ENCODE peak calls at places on chromosomes 5 and 9, in eight cellular contexts. One of them, this sample, is unnamed.

GRCh38 chr5:43312699-43313034 is 545 bp downstream of the HMGCS1 start:
- DNase-seq in spleen: no peak
- DNase-seq in NT2/D1: no peak
- DNase-seq in right cardiac atrium: no peak
- DNase-seq in AG09309: no peak
- DNase-seq in fibroblast of villous mesenchyme: peak
- DNase-seq in hepatocyte: no peak
- DNase-seq in adipocyte: no peak
- DNase-seq in this sample: no peak

GRCh38 chr5:23721336-23721735 is 213.9 kb downstream of the PRDM9 start:
- DNase-seq in adipocyte: no peak
- DNase-seq in fibroblast of villous mesenchyme: no peak
- DNase-seq in spleen: no peak
- DNase-seq in hepatocyte: no peak
- DNase-seq in AG09309: no peak
- DNase-seq in right cardiac atrium: no peak
- DNase-seq in NT2/D1: no peak
- DNase-seq in this sample: no peak

GRCh38 chr5:76475358-76475757 is 72.3 kb downstream of the IQGAP2 start:
- DNase-seq in adipocyte: no peak
- DNase-seq in NT2/D1: no peak
- DNase-seq in spleen: no peak
- DNase-seq in fibroblast of villous mesenchyme: no peak
- DNase-seq in AG09309: no peak
- DNase-seq in hepatocyte: no peak
- DNase-seq in right cardiac atrium: no peak
- DNase-seq in this sample: no peak

GRCh38 chr5:133579766-133580165 is 32.6 kb downstream of the FSTL4 start:
- DNase-seq in hepatocyte: no peak
- DNase-seq in spleen: no peak
- DNase-seq in fibroblast of villous mesenchyme: no peak
- DNase-seq in NT2/D1: no peak
- DNase-seq in right cardiac atrium: no peak
- DNase-seq in adipocyte: no peak
- DNase-seq in AG09309: no peak
- DNase-seq in this sample: no peak

GRCh38 chr9:110828148-110828730 is 159.6 kb downstream of the MUSK start:
- DNase-seq in fibroblast of villous mesenchyme: peak
- DNase-seq in AG09309: peak
- DNase-seq in hepatocyte: peak
- DNase-seq in spleen: no peak
- DNase-seq in NT2/D1: no peak
- DNase-seq in right cardiac atrium: peak
- DNase-seq in adipocyte: peak
- DNase-seq in this sample: peak

GRCh38 chr9:87898151-87898550 is 15.5 kb downstream of the SPATA31E1 start:
- DNase-seq in hepatocyte: no peak
- DNase-seq in adipocyte: no peak
- DNase-seq in right cardiac atrium: no peak
- DNase-seq in NT2/D1: no peak
- DNase-seq in spleen: no peak
- DNase-seq in fibroblast of villous mesenchyme: peak
- DNase-seq in AG09309: peak
- DNase-seq in this sample: peak

GRCh38 chr9:117414906-117415583 is at the start of gene ASTN2:
- DNase-seq in adipocyte: no peak
- DNase-seq in NT2/D1: no peak
- DNase-seq in fibroblast of villous mesenchyme: no peak
- DNase-seq in spleen: no peak
- DNase-seq in AG09309: no peak
- DNase-seq in right cardiac atrium: peak
- DNase-seq in hepatocyte: no peak
- DNase-seq in this sample: no peak

GRCh38 chr5:132243366-132243977 is 14.0 kb upstream of the PDLIM4 start:
- DNase-seq in spleen: peak
- DNase-seq in right cardiac atrium: no peak
- DNase-seq in fibroblast of villous mesenchyme: no peak
- DNase-seq in hepatocyte: no peak
- DNase-seq in AG09309: no peak
- DNase-seq in NT2/D1: no peak
- DNase-seq in adipocyte: no peak
- DNase-seq in this sample: no peak

GRCh38 chr5:56155992-56156584 is 77.0 kb downstream of the ANKRD55 start:
- DNase-seq in NT2/D1: no peak
- DNase-seq in fibroblast of villous mesenchyme: no peak
- DNase-seq in spleen: no peak
- DNase-seq in hepatocyte: no peak
- DNase-seq in adipocyte: no peak
- DNase-seq in right cardiac atrium: peak
- DNase-seq in AG09309: no peak
- DNase-seq in this sample: no peak

GRCh38 chr5:94969174-94969573 is 315.7 kb downstream of the MCTP1 start:
- DNase-seq in adipocyte: peak
- DNase-seq in spleen: no peak
- DNase-seq in fibroblast of villous mesenchyme: peak
- DNase-seq in NT2/D1: no peak
- DNase-seq in hepatocyte: peak
- DNase-seq in right cardiac atrium: no peak
- DNase-seq in AG09309: no peak
- DNase-seq in this sample: peak

GRCh38 chr9:117672397-117672796 is 31.8 kb upstream of the TLR4 start:
- DNase-seq in adipocyte: no peak
- DNase-seq in hepatocyte: no peak
- DNase-seq in spleen: no peak
- DNase-seq in fibroblast of villous mesenchyme: peak
- DNase-seq in AG09309: no peak
- DNase-seq in NT2/D1: no peak
- DNase-seq in right cardiac atrium: no peak
- DNase-seq in this sample: peak

GRCh38 chr5:157669701-157670097 is 1.6 kb upstream of the C5orf52 start:
- DNase-seq in adipocyte: no peak
- DNase-seq in spleen: no peak
- DNase-seq in right cardiac atrium: no peak
- DNase-seq in NT2/D1: no peak
- DNase-seq in AG09309: no peak
- DNase-seq in fibroblast of villous mesenchyme: no peak
- DNase-seq in hepatocyte: no peak
- DNase-seq in this sample: no peak

GRCh38 chr9:110029422-110029814 is 178.5 kb downstream of the C9orf152 start:
- DNase-seq in fibroblast of villous mesenchyme: peak
- DNase-seq in spleen: no peak
- DNase-seq in AG09309: peak
- DNase-seq in NT2/D1: no peak
- DNase-seq in hepatocyte: peak
- DNase-seq in adipocyte: peak
- DNase-seq in right cardiac atrium: no peak
- DNase-seq in this sample: peak

GRCh38 chr5:124655943-124656459 is 90.4 kb downstream of the ZNF608 start:
- DNase-seq in adipocyte: peak
- DNase-seq in AG09309: no peak
- DNase-seq in right cardiac atrium: no peak
- DNase-seq in hepatocyte: peak
- DNase-seq in fibroblast of villous mesenchyme: peak
- DNase-seq in NT2/D1: no peak
- DNase-seq in spleen: no peak
- DNase-seq in this sample: peak

GRCh38 chr9:13027834-13028233 is 251.7 kb downstream of the MPDZ start:
- DNase-seq in right cardiac atrium: no peak
- DNase-seq in AG09309: no peak
- DNase-seq in spleen: no peak
- DNase-seq in adipocyte: no peak
- DNase-seq in hepatocyte: no peak
- DNase-seq in NT2/D1: no peak
- DNase-seq in fibroblast of villous mesenchyme: no peak
- DNase-seq in this sample: no peak

GRCh38 chr5:96745844-96746531 is 61.8 kb downstream of the ERAP1 start:
- DNase-seq in spleen: no peak
- DNase-seq in NT2/D1: no peak
- DNase-seq in right cardiac atrium: no peak
- DNase-seq in hepatocyte: peak
- DNase-seq in fibroblast of villous mesenchyme: peak
- DNase-seq in adipocyte: peak
- DNase-seq in AG09309: no peak
- DNase-seq in this sample: no peak

DNA sequence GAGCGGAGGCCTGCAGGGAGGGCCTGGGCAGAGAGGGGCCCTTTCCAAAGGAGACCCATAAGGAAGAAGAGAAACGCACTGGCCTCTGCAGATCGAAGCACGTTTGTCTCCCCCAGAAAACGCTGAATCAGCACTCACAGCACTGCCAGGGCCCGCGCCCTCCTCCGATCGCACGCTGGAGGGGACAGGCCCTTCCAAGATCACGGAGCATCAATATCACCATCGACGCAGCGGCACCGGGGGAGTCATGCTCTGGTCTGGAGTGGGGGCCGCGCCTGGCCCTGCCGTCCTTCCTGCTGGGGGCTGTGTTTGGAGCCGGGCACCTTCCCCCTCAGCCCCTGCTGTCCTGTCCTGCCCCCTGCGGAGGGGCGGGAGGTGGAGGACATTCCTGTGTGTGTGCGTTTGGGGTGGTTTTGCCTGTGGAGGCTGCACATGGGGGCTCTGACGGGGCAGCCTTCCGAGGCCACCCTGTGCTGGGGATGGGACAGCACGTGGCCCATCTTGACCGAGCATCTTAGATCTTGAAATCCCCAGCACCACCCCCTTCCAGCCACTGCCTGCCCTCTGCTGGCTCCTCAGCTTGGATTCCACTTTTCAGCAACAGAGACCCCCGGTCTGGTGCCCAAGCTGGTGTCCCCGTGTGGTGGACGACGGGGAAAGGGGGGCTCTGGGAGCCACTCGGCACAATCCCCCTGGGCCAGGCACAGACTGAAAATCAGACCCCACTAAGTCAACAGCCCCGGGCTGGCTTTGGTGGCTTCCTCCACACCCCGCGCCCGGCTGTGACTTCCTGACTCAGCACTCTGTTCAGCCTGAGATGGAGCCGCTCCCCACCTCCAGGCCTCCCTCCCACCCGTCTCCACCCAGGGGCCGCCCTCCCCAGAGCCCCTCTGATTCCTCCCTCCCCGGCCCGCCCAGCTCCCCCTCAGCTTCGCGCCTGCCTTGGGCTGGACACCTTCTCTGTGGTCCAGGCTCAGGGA is 8.3 kb downstream of the TMEM250 start:
- DNase-seq in fibroblast of villous mesenchyme: peak
- DNase-seq in NT2/D1: no peak
- DNase-seq in adipocyte: peak
- DNase-seq in hepatocyte: peak
- DNase-seq in right cardiac atrium: no peak
- DNase-seq in spleen: peak
- DNase-seq in AG09309: no peak
- DNase-seq in this sample: peak
- H3K4me3 ChIP-seq in fibroblast of villous mesenchyme: peak
- H3K4me3 ChIP-seq in NT2/D1: peak
- H3K4me3 ChIP-seq in adipocyte: peak
- H3K4me3 ChIP-seq in hepatocyte: no peak
- H3K4me3 ChIP-seq in right cardiac atrium: no peak
- H3K4me3 ChIP-seq in spleen: peak
- H3K4me3 ChIP-seq in AG09309: peak
- H3K4me3 ChIP-seq in this sample: peak

GRCh38 chr9:91151014-91151740 is 210.5 kb downstream of the AUH start:
- DNase-seq in AG09309: peak
- DNase-seq in right cardiac atrium: no peak
- DNase-seq in adipocyte: peak
- DNase-seq in hepatocyte: no peak
- DNase-seq in fibroblast of villous mesenchyme: peak
- DNase-seq in spleen: no peak
- DNase-seq in NT2/D1: no peak
- DNase-seq in this sample: peak
- H3K4me3 ChIP-seq in AG09309: no peak
- H3K4me3 ChIP-seq in right cardiac atrium: no peak
- H3K4me3 ChIP-seq in adipocyte: no peak
- H3K4me3 ChIP-seq in hepatocyte: no peak
- H3K4me3 ChIP-seq in fibroblast of villous mesenchyme: no peak
- H3K4me3 ChIP-seq in spleen: no peak
- H3K4me3 ChIP-seq in NT2/D1: no peak
- H3K4me3 ChIP-seq in this sample: no peak

GRCh38 chr9:86406366-86406765 is 52.2 kb upstream of the TUT7 start:
- DNase-seq in hepatocyte: peak
- DNase-seq in spleen: no peak
- DNase-seq in AG09309: no peak
- DNase-seq in adipocyte: peak
- DNase-seq in right cardiac atrium: no peak
- DNase-seq in NT2/D1: no peak
- DNase-seq in fibroblast of villous mesenchyme: peak
- DNase-seq in this sample: peak
- H3K4me3 ChIP-seq in hepatocyte: no peak
- H3K4me3 ChIP-seq in spleen: no peak
- H3K4me3 ChIP-seq in AG09309: no peak
- H3K4me3 ChIP-seq in adipocyte: peak
- H3K4me3 ChIP-seq in right cardiac atrium: no peak
- H3K4me3 ChIP-seq in NT2/D1: no peak
- H3K4me3 ChIP-seq in fibroblast of villous mesenchyme: no peak
- H3K4me3 ChIP-seq in this sample: no peak

DNA sequence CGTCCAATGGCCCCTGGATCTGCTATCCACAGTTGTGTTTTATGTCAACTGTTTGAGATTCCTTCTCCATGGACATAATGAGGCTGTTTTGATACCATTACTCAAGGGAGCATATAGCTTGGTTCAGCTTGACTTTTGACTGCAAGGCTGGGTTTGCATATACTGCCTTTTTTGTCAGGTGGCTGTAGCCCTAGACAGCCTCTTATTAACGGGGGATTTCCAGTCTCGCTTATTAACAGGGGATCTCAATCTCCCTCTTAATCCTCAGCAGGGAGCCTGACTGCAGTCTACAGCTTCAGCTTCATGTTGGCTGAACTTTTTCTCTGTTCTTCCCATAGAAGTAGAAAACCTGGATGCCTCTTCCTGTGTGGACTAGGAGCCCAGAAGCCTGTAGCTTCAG is 73.7 kb upstream of the TNC start:
- DNase-seq in spleen: no peak
- DNase-seq in hepatocyte: no peak
- DNase-seq in AG09309: no peak
- DNase-seq in right cardiac atrium: no peak
- DNase-seq in adipocyte: no peak
- DNase-seq in NT2/D1: no peak
- DNase-seq in fibroblast of villous mesenchyme: no peak
- DNase-seq in this sample: no peak
- H3K4me3 ChIP-seq in spleen: no peak
- H3K4me3 ChIP-seq in hepatocyte: no peak
- H3K4me3 ChIP-seq in AG09309: no peak
- H3K4me3 ChIP-seq in right cardiac atrium: no peak
- H3K4me3 ChIP-seq in adipocyte: no peak
- H3K4me3 ChIP-seq in NT2/D1: no peak
- H3K4me3 ChIP-seq in fibroblast of villous mesenchyme: no peak
- H3K4me3 ChIP-seq in this sample: no peak

DNA sequence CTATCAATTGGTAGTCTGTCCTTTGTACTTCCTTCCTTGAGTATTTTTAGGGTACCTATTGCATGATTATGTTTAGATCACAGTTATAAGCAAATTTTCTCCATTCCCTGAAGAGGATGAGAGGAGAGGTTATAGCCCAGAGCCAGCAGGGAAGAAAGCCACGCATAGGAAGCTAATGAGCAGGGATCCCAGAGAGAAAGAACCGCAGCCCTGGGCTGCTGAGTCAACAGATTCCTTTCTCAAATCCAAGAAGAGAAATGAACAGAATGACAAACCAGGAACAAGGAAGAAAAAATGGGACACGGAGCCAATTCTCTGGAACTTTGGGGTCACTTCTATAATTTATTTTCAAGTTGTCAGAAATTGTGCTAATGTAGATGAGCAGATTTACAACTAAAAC is 284.5 kb downstream of the RFX3 start:
- DNase-seq in hepatocyte: peak
- DNase-seq in spleen: no peak
- DNase-seq in adipocyte: no peak
- DNase-seq in fibroblast of villous mesenchyme: peak
- DNase-seq in AG09309: peak
- DNase-seq in NT2/D1: peak
- DNase-seq in right cardiac atrium: no peak
- DNase-seq in this sample: peak
- H3K4me3 ChIP-seq in hepatocyte: no peak
- H3K4me3 ChIP-seq in spleen: no peak
- H3K4me3 ChIP-seq in adipocyte: no peak
- H3K4me3 ChIP-seq in fibroblast of villous mesenchyme: no peak
- H3K4me3 ChIP-seq in AG09309: no peak
- H3K4me3 ChIP-seq in NT2/D1: no peak
- H3K4me3 ChIP-seq in right cardiac atrium: no peak
- H3K4me3 ChIP-seq in this sample: no peak

This sample was measured in cardiac fibroblast.